ENCODE peak calls at places on chromosomes 16 and 17, in five cellular contexts. A is SK-N-SH; K is esophagus muscularis mucosa; U is CD4-positive, alpha-beta memory T cell; D is small intestine. H is an unnamed sample. For H3K27me3, the result is how much of the 10 kb centered on the place peaks cover.

GRCh38 chr16:19664166-19664565 is 53.9 kb downstream of the KNOP1 start:
- DNase-seq in A (no peak), K (no peak), U (no peak), D (no peak), H (no peak)

GRCh38 chr16:83681421-83681820 is 126.4 kb upstream of the HSBP1 start:
- DNase-seq in A (no peak), K (no peak), U (no peak), D (no peak), H (no peak)

GRCh38 chr17:62805234-62805633 is 2.9 kb downstream of the MARCHF10 start:
- DNase-seq in A (no peak), K (no peak), U (no peak), D (no peak), H (no peak)

GRCh38 chr17:60059082-60059481 is 19.6 kb downstream of the HEATR6 start:
- DNase-seq in A (no peak), K (no peak), U (no peak), D (no peak), H (no peak)

GRCh38 chr16:56363781-56364565 is 61.4 kb downstream of the AMFR start:
- DNase-seq in A (no peak), K (no peak), U (no peak), D (no peak), H (no peak)

GRCh38 chr16:11797957-11798299 is 870 bp upstream of the ZC3H7A start:
- DNase-seq in A (peak), K (no peak), U (no peak), D (peak), H (no peak)

GRCh38 chr17:4230142-4230541 is 33.6 kb downstream of the ANKFY1 start:
- DNase-seq in A (no peak), K (peak), U (no peak), D (peak), H (no peak)

GRCh38 chr17:65477600-65477999 is 83.8 kb downstream of the AXIN2 start:
- DNase-seq in A (no peak), K (no peak), U (no peak), D (no peak), H (no peak)

GRCh38 chr16:69448470-69449193 is 24.2 kb downstream of the CYB5B start:
- DNase-seq in A (peak), K (no peak), U (no peak), D (peak), H (no peak)

GRCh38 chr16:67233596-67233995 is 6.7 kb downstream of the TMEM208 start:
- DNase-seq in A (no peak), K (no peak), U (no peak), D (no peak), H (no peak)

GRCh38 chr17:16150251-16150859 is 65.0 kb downstream of the NCOR1 start:
- DNase-seq in A (no peak), K (no peak), U (no peak), D (no peak), H (no peak)

GRCh38 chr16:77359065-77359502 is 75.8 kb downstream of the ADAMTS18 start:
- DNase-seq in A (no peak), K (no peak), U (no peak), D (no peak), H (no peak)

GRCh38 chr17:4375039-4375748 is 8.7 kb upstream of the UBE2G1 start:
- DNase-seq in A (no peak), K (no peak), U (peak), D (peak), H (no peak)

GRCh38 chr17:28957277-28957991 is 6.1 kb upstream of the PHF12 start:
- DNase-seq in A (no peak), K (no peak), U (no peak), D (no peak), H (no peak)

GRCh38 chr17:21359483-21359840 is 16.7 kb upstream of the KCNJ12 start:
- DNase-seq in A (no peak), K (no peak), U (no peak), D (no peak), H (no peak)

GRCh38 chr17:55584055-55584685 is 72.9 kb upstream of the SMIM36 start:
- DNase-seq in A (no peak), K (no peak), U (no peak), D (no peak), H (no peak)

GRCh38 chr17:77883213-77883650 is 75.3 kb upstream of the TNRC6C start:
- DNase-seq in A (no peak), K (no peak), U (no peak), D (no peak), H (no peak)

GRCh38 chr17:8015957-8016631 is 13.7 kb downstream of the GUCY2D start:
- DNase-seq in A (peak), K (no peak), U (no peak), D (peak), H (no peak)

GRCh38 chr17:17516941-17517720 is 20.9 kb upstream of the RASD1 start:
- DNase-seq in A (no peak), K (no peak), U (no peak), D (no peak), H (no peak)

GRCh38 chr17:38538906-38539305 is 66.8 kb downstream of the SRCIN1 start:
- DNase-seq in A (no peak), K (no peak), U (no peak), D (no peak), H (no peak)

GRCh38 chr17:76063880-76064546 is 8.3 kb downstream of the SRP68 start:
- DNase-seq in A (no peak), K (no peak), U (peak), D (no peak), H (no peak)

GRCh38 chr17:72618018-72618509 is 474.4 kb downstream of the SLC39A11 start:
- DNase-seq in A (peak), K (no peak), U (peak), D (peak), H (peak)

GRCh38 chr16:71883193-71883848 is 661 bp downstream of the ZNF821 start:
- DNase-seq in A (no peak), K (no peak), U (peak), D (peak), H (peak)

GRCh38 chr17:40558300-40558584 is 7.0 kb downstream of the CCR7 start:
- DNase-seq in A (no peak), K (no peak), U (no peak), D (no peak), H (no peak)

GRCh38 chr17:59423137-59423703 is 91.8 kb downstream of the YPEL2 start:
- DNase-seq in A (no peak), K (no peak), U (no peak), D (peak), H (no peak)

GRCh38 chr17:57459286-57459915 is 203.1 kb downstream of the MSI2 start:
- DNase-seq in A (no peak), K (no peak), U (no peak), D (no peak), H (no peak)

GRCh38 chr17:31582151-31582907 is 190.9 kb downstream of the RAB11FIP4 start:
- DNase-seq in A (no peak), K (no peak), U (no peak), D (peak), H (no peak)

GRCh38 chr16:35506898-35507194 is 2047.4 kb downstream of the TP53TG3F start:
- DNase-seq in A (peak), K (no peak), U (no peak), D (no peak), H (no peak)

GRCh38 chr17:29569245-29569950 is 897 bp downstream of the TP53I13 start:
- DNase-seq in A (peak), K (no peak), U (no peak), D (no peak), H (no peak)

GRCh38 chr17:28133562-28133970 is 91.1 kb downstream of the NLK start:
- DNase-seq in A (no peak), K (no peak), U (no peak), D (no peak), H (no peak)

GRCh38 chr16:5633845-5634440 is 536.3 kb upstream of the EEF2KMT start:
- DNase-seq in A (peak), K (no peak), U (no peak), D (peak), H (no peak)

DNA sequence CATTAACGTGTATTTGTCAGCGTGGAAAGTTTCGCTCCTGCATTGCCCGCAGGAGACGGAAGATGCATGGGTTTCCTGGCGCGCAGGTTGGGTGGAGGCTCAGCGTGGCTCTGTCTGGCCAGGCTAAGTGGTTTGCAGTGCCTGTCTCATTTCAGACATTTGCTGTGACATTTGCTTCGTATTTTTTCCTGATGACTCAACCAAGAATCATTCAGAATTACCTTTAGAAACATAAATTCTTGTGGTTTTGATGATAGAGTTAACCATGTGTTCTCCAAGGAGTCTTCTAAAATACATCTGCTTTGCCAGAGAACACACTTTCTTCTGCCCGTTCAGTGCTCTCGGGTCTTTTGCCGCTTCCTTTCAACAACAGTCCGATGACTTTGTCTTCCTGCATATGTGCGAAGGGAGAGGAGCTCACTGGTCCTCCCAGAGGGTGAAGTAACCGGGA is 216.8 kb downstream of the RPTOR start:
- DNase-seq in A (no peak), K (no peak), U (peak), D (no peak), H (peak)
- H3K27ac ChIP-seq in A (peak), K (no peak), U (peak), D (peak), H (no peak)

DNA sequence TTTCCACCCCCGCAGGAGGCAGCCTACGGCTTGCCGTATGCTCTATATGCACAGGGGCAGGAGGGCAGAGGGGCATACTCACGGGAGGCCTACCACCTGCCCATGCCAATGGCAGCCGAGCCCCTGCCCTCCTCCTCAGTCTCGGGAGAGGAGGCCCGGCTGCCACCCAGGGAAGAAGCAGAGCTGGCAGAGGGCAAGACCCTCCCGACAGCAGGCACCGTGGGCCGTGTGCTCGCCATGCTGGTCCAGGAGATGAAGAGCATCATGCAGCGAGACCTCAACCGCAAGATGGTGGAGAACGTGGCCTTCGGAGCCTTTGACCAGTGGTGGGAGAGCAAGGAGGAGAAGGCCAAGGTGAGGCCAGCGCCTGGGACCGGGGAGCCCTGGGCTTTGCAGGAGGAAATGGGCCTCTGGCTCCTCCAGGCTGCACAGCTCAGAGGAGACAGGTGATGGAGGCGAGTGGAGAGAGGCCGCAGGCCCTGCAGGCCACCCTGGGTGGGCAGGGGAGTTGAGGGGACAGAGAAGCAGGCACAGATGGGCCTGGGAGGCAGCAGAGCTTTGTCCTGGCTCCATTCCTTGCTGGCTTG is 8.6 kb downstream of the SETD1A start:
- DNase-seq in A (no peak), K (no peak), U (no peak), D (no peak), H (no peak)
- H3K27me3 ChIP-seq in A (under half), K (under half), U (under half), D (under half), H (under half)

GRCh38 chr16:65876624-65877023 is 489.9 kb upstream of the CDH5 start:
- DNase-seq in A (no peak), K (no peak), U (no peak), D (no peak), H (no peak)
- H3K27ac ChIP-seq in A (no peak), K (no peak), U (no peak), D (no peak), H (no peak)

GRCh38 chr17:45225964-45226530 is 4.4 kb downstream of the FMNL1 start:
- DNase-seq in A (no peak), K (no peak), U (peak), D (peak), H (peak)
- H3K27me3 ChIP-seq in A (under half), K (under half), U (under half), D (under half), H (under half)

GRCh38 chr17:7014995-7015586 is 2.7 kb downstream of the RNASEK start:
- DNase-seq in A (no peak), K (no peak), U (peak), D (no peak), H (peak)

GRCh38 chr17:7016406-7016805 is 4.0 kb downstream of the RNASEK start:
- DNase-seq in A (no peak), K (no peak), U (no peak), D (no peak), H (no peak)

GRCh38 chr17:7014261-7014994 is 2.0 kb downstream of the RNASEK start:
- DNase-seq in A (peak), K (peak), U (peak), D (peak), H (peak)

GRCh38 chr17:7016886-7017826 is 4.7 kb downstream of the RNASEK start:
- DNase-seq in A (no peak), K (no peak), U (no peak), D (no peak), H (no peak)

DNA sequence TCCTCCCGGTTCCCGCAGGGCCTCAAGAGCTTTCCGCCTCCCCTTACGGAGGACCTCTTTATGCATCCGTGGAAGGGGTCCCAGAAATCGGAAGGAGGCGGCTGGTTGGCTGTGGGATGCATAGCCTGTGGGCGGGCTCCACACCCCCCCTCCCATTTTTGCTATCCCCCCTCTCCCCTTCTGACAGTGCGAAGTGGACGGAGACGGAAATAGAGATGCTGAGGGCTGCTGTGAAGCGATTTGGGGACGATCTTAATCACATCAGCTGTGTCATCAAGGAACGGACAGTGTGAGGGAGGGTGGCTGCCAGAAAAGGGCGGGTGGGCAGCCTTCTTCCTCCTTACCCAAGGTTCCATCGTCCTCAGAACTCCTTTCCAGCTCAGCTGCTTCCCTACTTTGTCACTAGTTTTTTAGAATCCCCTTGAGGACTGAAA is 3.2 kb downstream of the RNASEK start:
- DNase-seq in A (no peak), K (no peak), U (no peak), D (no peak), H (no peak)
- H3K27ac ChIP-seq in A (peak), K (peak), U (peak), D (peak), H (peak)

DNA sequence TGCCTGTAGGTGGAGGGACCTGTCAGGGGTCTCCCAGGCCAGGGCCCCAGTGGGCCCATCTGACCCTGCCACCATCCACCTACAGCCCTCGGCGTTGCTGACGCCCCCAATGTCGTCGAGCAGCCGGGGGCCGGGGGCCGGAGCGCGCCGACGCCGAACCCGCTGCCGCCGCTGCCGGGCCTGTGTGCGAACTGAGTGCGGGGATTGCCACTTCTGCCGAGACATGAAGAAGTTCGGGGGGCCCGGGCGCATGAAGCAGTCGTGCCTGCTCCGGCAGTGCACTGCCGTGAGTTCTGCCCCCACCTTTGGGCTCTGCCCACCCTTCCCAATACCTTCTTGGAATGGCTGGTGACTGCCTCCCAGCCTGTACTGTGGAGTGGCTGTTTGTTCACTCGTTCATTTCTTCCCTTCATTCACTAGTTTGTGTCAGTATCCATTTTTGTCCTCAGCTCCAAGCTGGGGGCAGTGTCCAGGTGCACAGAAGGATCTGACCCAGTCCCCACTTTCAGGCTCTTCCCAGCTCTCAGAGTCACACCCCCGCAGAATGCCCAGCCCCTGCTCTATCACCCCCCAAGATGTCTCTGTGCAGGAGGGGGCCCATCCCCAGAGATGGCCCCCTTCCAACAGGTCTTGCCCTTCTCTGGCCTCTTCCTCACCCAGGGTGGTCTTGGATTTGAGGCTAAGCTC is 2.4 kb downstream of the FBXL19 start:
- DNase-seq in A (no peak), K (no peak), U (no peak), D (no peak), H (no peak)
- H3K27me3 ChIP-seq in A (under half), K (under half), U (under half), D (under half), H (under half)

GRCh38 chr17:1059131-1059795 is 62.3 kb downstream of the TIMM22 start:
- DNase-seq in A (no peak), K (no peak), U (no peak), D (no peak), H (no peak)
- H3K27ac ChIP-seq in A (no peak), K (no peak), U (no peak), D (no peak), H (no peak)